ENCODE peak calls at places on chromosomes 12 and 14, in six cellular contexts. M is aorta, T is osteocyte, O is HFFc6, K is NCI-H345, Q is GM12892. A is an unnamed sample.

GRCh38 chr14:57060276-57060956 is 208.3 kb downstream of the EXOC5 start:
- DNase-seq in M (no peak), T (no peak), O (no peak), Q (no peak), K (no peak), A (peak)

GRCh38 chr14:65237023-65237814 is 134.9 kb upstream of the MAX start:
- DNase-seq in M (no peak), K (no peak), T (no peak), O (peak), Q (no peak), A (no peak)

GRCh38 chr12:48454675-48455074 is 17.7 kb upstream of the ANP32D start:
- DNase-seq in K (no peak), M (no peak), Q (no peak), T (no peak), O (peak), A (no peak)

GRCh38 chr14:82501554-82501953 is 967.9 kb upstream of the SEL1L start:
- DNase-seq in O (no peak), Q (no peak), K (no peak), T (no peak), M (no peak), A (no peak)

GRCh38 chr14:92647499-92648279 is 100.7 kb downstream of the LGMN start:
- DNase-seq in M (no peak), O (peak), Q (no peak), K (no peak), T (no peak), A (no peak)

GRCh38 chr12:47742253-47742825 is 16.3 kb downstream of the RAPGEF3 start:
- DNase-seq in Q (no peak), O (no peak), T (no peak), M (peak), K (no peak), A (peak)

GRCh38 chr14:52003324-52003723 is 14.0 kb downstream of the RTRAF start:
- DNase-seq in T (no peak), K (no peak), O (no peak), M (no peak), Q (no peak), A (no peak)

GRCh38 chr14:55129428-55130193 is 559 bp downstream of the LGALS3 start:
- DNase-seq in T (peak), M (peak), O (peak), Q (peak), K (no peak), A (peak)

GRCh38 chr12:52946797-52947547 is 1.9 kb upstream of the KRT18 start:
- DNase-seq in Q (no peak), K (no peak), T (no peak), M (no peak), O (no peak), A (no peak)

GRCh38 chr14:68682166-68683103 is 110.4 kb downstream of the ZFP36L1 start:
- DNase-seq in Q (no peak), K (no peak), O (peak), T (no peak), M (no peak), A (no peak)

GRCh38 chr12:56160160-56160763 is 2.1 kb downstream of the MYL6 start:
- DNase-seq in Q (no peak), T (no peak), K (no peak), M (no peak), O (peak), A (no peak)

GRCh38 chr14:22733829-22734228 is 32.7 kb upstream of the OXA1L start:
- DNase-seq in O (no peak), K (no peak), T (no peak), Q (no peak), M (no peak), A (no peak)

GRCh38 chr12:2679068-2679815 is 115.5 kb upstream of the FKBP4 start:
- DNase-seq in T (no peak), Q (no peak), M (peak), K (no peak), O (no peak), A (no peak)

GRCh38 chr12:124032265-124032886 is 59.4 kb downstream of the ZNF664 start:
- DNase-seq in K (peak), T (no peak), O (peak), M (no peak), Q (no peak), A (peak)

GRCh38 chr14:63273091-63273490 is 45.6 kb downstream of the GPHB5 start:
- DNase-seq in K (no peak), O (no peak), Q (no peak), M (no peak), T (no peak), A (no peak)

GRCh38 chr12:48002773-48003218 is 1.5 kb downstream of the COL2A1 start:
- DNase-seq in O (no peak), K (no peak), Q (peak), T (no peak), M (peak), A (no peak)

GRCh38 chr12:124125472-124125871 is 152.5 kb downstream of the ZNF664 start:
- DNase-seq in K (peak), Q (peak), M (no peak), O (no peak), T (no peak), A (peak)

A was measured in GM19239.